ENCODE peak calls at places on chromosome 6, in four cellular contexts. S is GM12865, Y is D721Med, V is psoas muscle. L is an unnamed sample.

GRCh38 chr6:42100029-42100901 is 42.2 kb downstream of the C6orf132 start:
- DNase-seq in V (no peak), S (no peak), Y (no peak), L (no peak)

GRCh38 chr6:33375143-33375649 is 16.4 kb upstream of the KIFC1 start:
- DNase-seq in Y (no peak), V (peak), S (no peak), L (no peak)

GRCh38 chr6:108914235-108915022 is 66.2 kb downstream of the ARMC2 start:
- DNase-seq in V (no peak), Y (no peak), S (peak), L (no peak)

GRCh38 chr6:55980627-55981211 is 105.3 kb upstream of the BMP5 start:
- DNase-seq in S (peak), V (no peak), Y (no peak), L (peak)

GRCh38 chr6:107221519-107221918 is 106.2 kb upstream of the BEND3 start:
- DNase-seq in Y (no peak), S (no peak), V (no peak), L (no peak)

GRCh38 chr6:155038104-155038503 is 43.0 kb downstream of the TIAM2 start:
- DNase-seq in V (no peak), Y (no peak), S (no peak), L (no peak)

GRCh38 chr6:161829186-161829794 is 555.4 kb upstream of the AGPAT4 start:
- DNase-seq in V (no peak), Y (no peak), S (no peak), L (peak)

GRCh38 chr6:142500265-142500786 is 198.5 kb downstream of the ADGRG6 start:
- DNase-seq in Y (no peak), V (no peak), S (no peak), L (no peak)

GRCh38 chr6:132937466-132937906 is 123.1 kb downstream of the RPS12 start:
- DNase-seq in Y (no peak), V (no peak), S (peak), L (peak)

GRCh38 chr6:55212147-55212546 is 37.8 kb downstream of the HCRTR2 start:
- DNase-seq in S (no peak), Y (no peak), V (no peak), L (no peak)

GRCh38 chr6:73612611-73613010 is 41.2 kb downstream of the SLC17A5 start:
- DNase-seq in V (no peak), S (no peak), Y (no peak), L (no peak)

GRCh38 chr6:110101885-110102284 is 77.6 kb downstream of the WASF1 start:
- DNase-seq in V (no peak), S (peak), Y (no peak), L (no peak)

GRCh38 chr6:124812067-124812466 is 150.2 kb upstream of the RNF217 start:
- DNase-seq in V (no peak), S (no peak), Y (no peak), L (no peak)

GRCh38 chr6:3484946-3485345 is 28.1 kb upstream of the SLC22A23 start:
- DNase-seq in Y (no peak), V (no peak), S (no peak), L (no peak)

GRCh38 chr6:45706319-45706718 is 309.3 kb downstream of the CLIC5 start:
- DNase-seq in Y (no peak), V (no peak), S (peak), L (no peak)

GRCh38 chr6:108174371-108175175 is 8.8 kb downstream of the NR2E1 start:
- DNase-seq in S (no peak), Y (no peak), V (no peak), L (no peak)

GRCh38 chr6:110606151-110606550 is 129.7 kb upstream of the SLC22A16 start:
- DNase-seq in S (no peak), V (no peak), Y (no peak), L (no peak)

GRCh38 chr6:6737666-6738065 is 149.1 kb downstream of the LY86 start:
- DNase-seq in V (no peak), Y (no peak), S (no peak), L (no peak)

GRCh38 chr6:1363729-1364572 is 25.4 kb upstream of the FOXF2 start:
- DNase-seq in S (no peak), Y (no peak), V (peak), L (no peak)

GRCh38 chr6:21438986-21439352 is 154.6 kb upstream of the SOX4 start:
- DNase-seq in V (no peak), S (peak), Y (no peak), L (no peak)

GRCh38 chr6:151179321-151179720 is 60.4 kb upstream of the AKAP12 start:
- DNase-seq in S (no peak), Y (no peak), V (no peak), L (no peak)

GRCh38 chr6:36131517-36132220 is 1.4 kb downstream of the MAPK13 start:
- DNase-seq in S (peak), V (peak), Y (no peak), L (no peak)

GRCh38 chr6:169559001-169559441 is 142.8 kb downstream of the WDR27 start:
- DNase-seq in S (no peak), Y (no peak), V (no peak), L (no peak)

GRCh38 chr6:29941476-29941875 is 856 bp upstream of the HLA-A start:
- DNase-seq in S (no peak), V (no peak), Y (no peak), L (no peak)

GRCh38 chr6:100446922-100447899 is 17.5 kb downstream of the SIM1 start:
- DNase-seq in V (no peak), Y (no peak), S (no peak), L (no peak)

GRCh38 chr6:45915776-45916348 is 99.8 kb downstream of the CLIC5 start:
- DNase-seq in V (no peak), S (no peak), Y (no peak), L (no peak)

GRCh38 chr6:116282698-116283097 is 3.0 kb upstream of the TSPYL1 start:
- DNase-seq in Y (no peak), V (no peak), S (no peak), L (no peak)

L was measured in midbrain.